ENCODE peak calls at places on chromosomes 5 and 9, in four cellular contexts. L is GM12865, O is kidney epithelial cell, R is upper lobe of right lung. V is an unnamed sample.

GRCh38 chr5:2584579-2584978 is 166.9 kb downstream of the IRX2 start:
- DNase-seq in L (no peak), O (no peak), R (no peak), V (no peak)

GRCh38 chr9:80701061-80701460 is 988.3 kb downstream of the TLE1 start:
- DNase-seq in O (no peak), L (no peak), R (no peak), V (no peak)

GRCh38 chr5:78647411-78647818 is 1.2 kb downstream of the LHFPL2 start:
- DNase-seq in L (peak; percentile 45), O (no peak), R (no peak), V (no peak)

GRCh38 chr5:98794001-98794400 is 20.5 kb downstream of the RGMB start:
- DNase-seq in L (no peak), R (no peak), O (no peak), V (no peak)

GRCh38 chr9:19050637-19051591 is 1.7 kb downstream of the RRAGA start:
- DNase-seq in O (no peak), L (no peak), R (no peak), V (no peak)

GRCh38 chr5:149063017-149063687 is at the start of gene SH3TC2:
- DNase-seq in L (no peak), O (no peak), R (peak; percentile 60), V (no peak)

GRCh38 chr9:135939351-135940265 is 21.6 kb downstream of the UBAC1 start:
- DNase-seq in O (no peak), R (no peak), L (peak; percentile 23), V (no peak)

GRCh38 chr9:78023003-78023741 is 8.4 kb downstream of the GNAQ start:
- DNase-seq in R (no peak), O (peak; percentile 95), L (no peak), V (no peak)

GRCh38 chr9:94173632-94174031 is 85.5 kb upstream of the ZNF169 start:
- DNase-seq in L (peak; percentile 62), O (no peak), R (no peak), V (no peak)

GRCh38 chr5:168168978-168169696 is 122.3 kb upstream of the WWC1 start:
- DNase-seq in L (no peak), R (no peak), O (no peak), V (no peak)

GRCh38 chr5:167699434-167699833 is 592.0 kb upstream of the WWC1 start:
- DNase-seq in O (peak; percentile 100), R (no peak), L (no peak), V (no peak)

GRCh38 chr9:29213374-29214161 is 1640.3 kb upstream of the C9orf72 start:
- DNase-seq in L (no peak), O (no peak), R (peak; percentile 59), V (no peak)
- H3K4me3 ChIP-seq in L (no peak within 1 kb of the TSS), O (peak within 1 kb of the TSS; percentile 54), R (peak within 1 kb of the TSS; percentile 31), V (peak within 1 kb of the TSS; percentile 67)

GRCh38 chr9:99562263-99562565 is 259.5 kb upstream of the NR4A3 start:
- DNase-seq in L (no peak), O (no peak), R (no peak), V (no peak)
- H3K4me3 ChIP-seq in L (no peak overlapping the region), O (no peak overlapping the region), R (no peak overlapping the region), V (no peak overlapping the region)

GRCh38 chr9:124624735-124624992 is 117.5 kb upstream of the NR5A1 start:
- DNase-seq in R (no peak), L (no peak), O (no peak), V (no peak)

GRCh38 chr9:124623966-124624734 is 117.0 kb upstream of the NR5A1 start:
- DNase-seq in O (no peak), L (no peak), R (no peak), V (no peak)

GRCh38 chr9:124622882-124623281 is 115.7 kb upstream of the NR5A1 start:
- DNase-seq in R (no peak), L (no peak), O (no peak), V (no peak)

GRCh38 chr9:124618476-124618875 is 111.3 kb upstream of the NR5A1 start:
- DNase-seq in R (no peak), L (no peak), O (no peak), V (no peak)

DNA sequence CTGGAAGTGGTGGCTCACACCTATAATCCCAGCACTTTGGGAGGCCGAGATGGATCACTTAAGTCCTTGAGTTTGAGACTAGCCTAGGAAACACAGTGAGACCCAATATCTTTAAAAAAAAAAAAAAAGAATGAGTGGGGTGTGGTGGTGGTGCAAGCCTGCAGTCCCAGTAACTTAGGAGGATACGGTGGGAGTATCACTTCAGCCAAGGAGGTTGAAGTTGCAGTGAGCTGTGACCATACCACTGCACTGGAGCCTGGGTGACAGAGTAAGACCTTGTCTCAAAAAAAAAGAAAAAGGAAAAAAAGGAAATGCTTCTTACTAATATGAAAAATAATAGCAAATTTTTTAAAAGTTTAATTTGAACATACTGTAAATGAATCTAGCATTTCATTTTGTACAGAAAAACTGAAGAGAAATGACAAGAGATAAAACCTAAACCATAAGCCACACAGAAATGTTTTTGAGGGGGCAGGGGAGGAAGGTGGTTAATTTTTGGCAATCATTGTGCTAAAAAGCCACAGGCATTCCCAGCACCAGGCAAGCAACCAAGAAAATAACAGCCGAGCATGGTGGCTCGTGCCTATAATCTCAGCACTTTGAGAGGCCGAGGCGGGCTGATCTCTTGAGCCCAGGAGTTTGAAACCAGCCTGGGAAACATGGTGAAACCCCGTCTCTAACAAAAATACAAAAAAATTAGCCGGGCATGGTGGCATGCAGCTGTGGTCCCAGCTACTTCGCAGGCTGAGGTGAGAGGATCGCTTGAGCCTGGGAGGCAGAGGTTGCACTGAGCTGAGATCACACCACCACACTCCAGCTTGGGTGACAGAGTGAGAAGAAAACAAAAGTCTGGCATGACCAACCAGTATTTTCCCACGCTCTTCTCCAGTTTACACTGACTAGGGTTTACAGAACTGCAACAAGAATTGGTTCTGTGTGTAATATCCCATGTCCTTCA is 114.5 kb upstream of the NR5A1 start:
- DNase-seq in L (peak; percentile 91), O (no peak), R (no peak), V (no peak)
- H3K4me3 ChIP-seq in L (peak overlapping the region; percentile 27), O (no peak overlapping the region), R (no peak overlapping the region), V (no peak overlapping the region)

GRCh38 chr5:138539791-138540190 is 3.2 kb downstream of the ETF1 start:
- DNase-seq in O (no peak), R (no peak), L (no peak), V (no peak)
- H3K4me3 ChIP-seq in O (no peak overlapping the region), R (no peak overlapping the region), L (no peak overlapping the region), V (no peak overlapping the region)

DNA sequence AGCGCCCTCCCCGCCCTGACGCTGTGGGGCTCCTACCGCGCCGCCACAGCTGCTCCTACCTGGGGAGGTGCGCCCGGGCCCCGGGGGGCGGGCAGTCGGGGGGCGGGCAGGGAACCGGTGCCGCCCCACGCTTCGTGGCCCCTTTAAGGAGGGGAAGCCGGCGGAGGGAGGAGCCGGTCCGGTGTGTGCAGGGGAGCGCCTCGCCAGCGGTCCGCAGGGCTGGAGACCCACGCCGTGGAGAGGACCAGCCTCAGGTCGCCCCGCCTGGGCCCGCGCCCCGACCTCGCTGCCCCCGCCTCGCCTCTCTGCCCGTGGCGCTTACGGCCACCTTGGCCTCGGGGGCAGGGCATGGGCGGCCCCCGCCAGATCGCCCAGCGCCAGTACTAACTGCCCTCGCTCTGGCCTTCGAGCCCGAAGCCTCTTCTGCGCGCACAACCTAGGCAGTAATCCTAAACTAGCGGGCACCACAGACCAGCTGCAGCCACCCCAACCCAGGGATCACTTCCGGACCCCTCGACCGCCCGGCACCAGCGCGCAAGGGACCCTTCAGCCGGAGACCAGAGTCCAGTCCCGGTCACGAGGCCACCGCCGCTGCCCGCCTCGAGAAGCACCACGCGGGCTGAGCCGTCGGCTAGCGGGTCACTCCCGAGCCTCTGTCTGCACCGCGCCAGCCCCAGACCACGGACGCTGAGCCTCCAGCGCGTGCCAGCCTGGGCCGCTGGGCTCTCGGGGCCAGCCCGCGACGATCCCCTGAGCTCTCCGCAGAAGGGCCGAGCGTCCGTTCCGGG is at the start of gene FOXE1:
- DNase-seq in O (no peak), R (peak; percentile 64), L (no peak), V (no peak)
- H3K4me3 ChIP-seq in O (peak within 1 kb of the TSS; percentile 42), R (peak within 1 kb of the TSS; percentile 19), L (no peak within 1 kb of the TSS), V (peak within 1 kb of the TSS; percentile 69)

GRCh38 chr5:179553875-179554274 is 3.5 kb downstream of the RUFY1 start:
- DNase-seq in O (peak; percentile 63), R (no peak), L (no peak), V (no peak)
- H3K4me3 ChIP-seq in O (no peak overlapping the region), R (no peak overlapping the region), L (no peak overlapping the region), V (no peak overlapping the region)

GRCh38 chr9:75616841-75617566 is 273.5 kb upstream of the PCSK5 start:
- DNase-seq in L (no peak), R (no peak), O (no peak), V (no peak)

GRCh38 chr9:75612205-75612604 is 278.3 kb upstream of the PCSK5 start:
- DNase-seq in R (no peak), L (no peak), O (no peak), V (no peak)

GRCh38 chr9:75612754-75613153 is 277.7 kb upstream of the PCSK5 start:
- DNase-seq in O (no peak), L (no peak), R (no peak), V (no peak)

GRCh38 chr9:75616052-75616451 is 274.4 kb upstream of the PCSK5 start:
- DNase-seq in O (no peak), L (no peak), R (no peak), V (no peak)

GRCh38 chr9:75615284-75615683 is 275.2 kb upstream of the PCSK5 start:
- DNase-seq in O (no peak), R (no peak), L (no peak), V (no peak)
- H3K4me3 ChIP-seq in O (no peak overlapping the region), R (no peak overlapping the region), L (no peak overlapping the region), V (no peak overlapping the region)

DNA sequence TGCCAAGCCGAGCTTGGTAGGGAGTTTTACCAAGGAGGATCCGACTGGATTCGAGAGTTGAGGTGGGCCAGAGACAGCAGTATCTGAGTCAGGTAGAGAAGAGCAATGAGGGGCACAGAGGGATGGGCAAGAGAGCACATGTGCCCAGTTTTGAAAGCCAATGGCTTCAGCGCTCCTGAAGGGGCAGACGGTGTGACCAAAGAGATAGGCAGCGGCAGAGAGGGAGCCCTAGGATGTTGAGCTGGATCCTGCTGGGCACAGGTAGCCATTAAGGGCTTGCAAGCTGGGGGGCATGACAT is 941 bp downstream of the FGFR4 start:
- DNase-seq in O (no peak), R (no peak), L (no peak), V (no peak)
- H3K4me3 ChIP-seq in O (peak overlapping the region; percentile 59), R (peak overlapping the region; percentile 57), L (no peak overlapping the region), V (peak overlapping the region; percentile 73)